ENCODE peak calls at places on chromosomes 13 and 19, in four cellular contexts. D, N, S and J are unnamed samples. For H3K27me3, the result is how much of the 10 kb centered on the place peaks cover.

GRCh38 chr19:33292595-33293254 is 9.6 kb downstream of the CEBPA start:
- DNase-seq in S (peak), N (no peak), D (no peak), J (no peak)

GRCh38 chr13:91347996-91348905 is 764 bp downstream of the MIR17HG start:
- DNase-seq in N (no peak), S (peak), D (peak), J (no peak)

GRCh38 chr13:37481005-37481857 is 117.3 kb downstream of the POSTN start:
- DNase-seq in D (no peak), S (no peak), N (no peak), J (no peak)

GRCh38 chr19:5681446-5682292 is 842 bp downstream of the HSD11B1L start:
- DNase-seq in D (no peak), N (no peak), S (no peak), J (no peak)

GRCh38 chr13:50400035-50400726 is 384.9 kb downstream of the KCNRG start:
- DNase-seq in N (no peak), S (peak), D (no peak), J (no peak)

GRCh38 chr13:21071015-21071414 is 9.6 kb upstream of the LATS2 start:
- DNase-seq in S (no peak), D (no peak), N (no peak), J (no peak)

GRCh38 chr13:99215466-99215865 is 14.8 kb downstream of the UBAC2 start:
- DNase-seq in N (no peak), S (no peak), D (no peak), J (no peak)

GRCh38 chr13:111241862-111242261 is 78.6 kb upstream of the TEX29 start:
- DNase-seq in N (no peak), D (no peak), S (no peak), J (no peak)

GRCh38 chr13:46598140-46598819 is 45.3 kb downstream of the LRCH1 start:
- DNase-seq in D (no peak), N (no peak), S (no peak), J (no peak)

GRCh38 chr13:42707596-42707995 is 73.8 kb upstream of the FAM216B start:
- DNase-seq in N (no peak), D (no peak), S (no peak), J (no peak)

GRCh38 chr19:57192064-57192395 is 730 bp downstream of the ZNF264 start:
- DNase-seq in S (no peak), N (peak), D (no peak), J (no peak)

GRCh38 chr13:75877092-75877491 is 241.0 kb downstream of the LMO7 start:
- DNase-seq in N (no peak), S (no peak), D (peak), J (no peak)

GRCh38 chr19:57803594-57804325 is 11.0 kb downstream of the ZNF552 start:
- DNase-seq in S (no peak), D (peak), N (no peak), J (peak)

GRCh38 chr19:944663-945241 is 18.9 kb downstream of the ARID3A start:
- DNase-seq in S (peak), D (no peak), N (no peak), J (no peak)

GRCh38 chr13:95239293-95239692 is 62.0 kb downstream of the ABCC4 start:
- DNase-seq in S (no peak), D (no peak), N (no peak), J (no peak)

GRCh38 chr13:37701972-37702371 is 103.4 kb upstream of the POSTN start:
- DNase-seq in S (no peak), N (no peak), D (no peak), J (no peak)

GRCh38 chr13:111492958-111493357 is 172.5 kb downstream of the TEX29 start:
- DNase-seq in N (no peak), D (no peak), S (no peak), J (no peak)

GRCh38 chr13:32134241-32134801 is 102.7 kb downstream of the FRY start:
- DNase-seq in S (no peak), D (no peak), N (no peak), J (no peak)

GRCh38 chr19:17183271-17183757 is 31.8 kb upstream of the USE1 start:
- DNase-seq in D (no peak), S (no peak), N (no peak), J (no peak)

GRCh38 chr13:39559838-39560237 is 43.2 kb downstream of the LHFPL6 start:
- DNase-seq in S (no peak), N (no peak), D (no peak), J (no peak)

GRCh38 chr13:67509039-67509438 is 278.9 kb upstream of the PCDH9 start:
- DNase-seq in N (no peak), S (no peak), D (no peak), J (no peak)

GRCh38 chr19:10836478-10837325 is 690 bp upstream of the TMED1 start:
- DNase-seq in S (peak), D (no peak), N (no peak), J (peak)

GRCh38 chr19:56324425-56324824 is 9.8 kb upstream of the ZSCAN5A start:
- DNase-seq in S (no peak), D (no peak), N (no peak), J (no peak)

GRCh38 chr13:94154362-94154761 is 325.1 kb downstream of the DCT start:
- DNase-seq in N (no peak), S (no peak), D (no peak), J (no peak)

GRCh38 chr19:13062317-13062716 is 40.3 kb downstream of the LYL1 start:
- DNase-seq in S (no peak), N (no peak), D (no peak), J (no peak)

GRCh38 chr19:49595006-49595818 is 4.2 kb downstream of the PRR12 start:
- DNase-seq in N (no peak), S (peak), D (no peak), J (no peak)

GRCh38 chr19:8610041-8610927 is at the start of gene ADAMTS10:
- DNase-seq in N (no peak), D (no peak), S (peak), J (no peak)

GRCh38 chr19:18198374-18198773 is 5.4 kb downstream of the MPV17L2 start:
- DNase-seq in S (no peak), N (no peak), D (no peak), J (no peak)

GRCh38 chr13:85806553-85807175 is 7.4 kb upstream of the SLITRK6 start:
- DNase-seq in S (no peak), N (no peak), D (peak), J (peak)

GRCh38 chr13:113121183-113121927 is 1.2 kb upstream of the F10 start:
- DNase-seq in S (no peak), N (peak), D (no peak), J (no peak)
- H3K27me3 ChIP-seq in S (under half), N (under half), D (under half), J (under half)

GRCh38 chr19:46992699-46993535 is 26.7 kb upstream of the NPAS1 start:
- DNase-seq in D (no peak), S (peak), N (no peak), J (no peak)

GRCh38 chr19:46993622-46994021 is 26.0 kb upstream of the NPAS1 start:
- DNase-seq in S (no peak), D (no peak), N (no peak), J (no peak)

GRCh38 chr19:46994141-46994686 is 25.4 kb upstream of the NPAS1 start:
- DNase-seq in N (no peak), S (no peak), D (no peak), J (no peak)

GRCh38 chr19:46988614-46989230 is 30.9 kb upstream of the NPAS1 start:
- DNase-seq in D (no peak), S (no peak), N (no peak), J (no peak)

DNA sequence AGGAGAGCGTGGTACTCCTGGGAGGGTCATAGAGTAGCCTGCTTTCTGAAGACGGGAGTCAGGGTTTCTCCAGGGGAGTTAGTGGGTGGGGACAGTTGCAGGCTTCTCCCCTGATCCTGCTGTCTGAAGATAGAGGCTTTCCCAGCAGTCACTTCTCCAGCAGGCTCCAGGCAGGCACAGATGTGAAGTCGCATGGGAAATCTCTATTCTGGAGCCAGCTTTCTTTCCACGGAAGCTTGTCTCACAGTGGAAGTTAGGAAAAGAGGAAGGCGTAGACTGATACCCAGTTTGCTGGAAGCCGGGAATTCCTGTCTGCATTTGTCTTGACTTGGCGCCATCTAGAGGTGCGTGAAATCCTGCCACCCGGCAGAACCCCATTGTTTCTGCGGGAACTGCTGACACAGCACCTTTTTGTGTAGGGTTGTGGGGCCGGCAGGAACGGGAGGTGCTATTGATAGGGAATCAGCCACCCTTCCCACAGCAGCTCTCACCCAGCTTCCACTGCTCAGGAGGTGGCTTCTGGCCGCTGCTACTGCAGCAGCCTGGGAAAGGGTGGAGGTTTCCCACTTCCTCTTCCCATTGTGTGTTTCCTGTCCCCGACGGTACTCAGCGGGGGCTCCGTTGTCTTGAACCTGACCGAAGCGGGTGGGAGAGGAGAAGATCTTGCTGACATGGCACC is 28.5 kb upstream of the NPAS1 start:
- DNase-seq in D (peak), S (peak), N (peak), J (peak)
- H3K27me3 ChIP-seq in D (under half), S (under half), N (under half), J (under half)

GRCh38 chr19:3028305-3029069 is 593 bp downstream of the TLE2 start:
- DNase-seq in S (peak), N (no peak), D (no peak), J (no peak)

GRCh38 chr19:3033595-3034193 is 4.6 kb upstream of the TLE2 start:
- DNase-seq in D (no peak), S (peak), N (no peak), J (no peak)

GRCh38 chr19:3034194-3034844 is 5.2 kb upstream of the TLE2 start:
- DNase-seq in N (no peak), D (no peak), S (peak), J (no peak)

GRCh38 chr19:3029070-3029923 is at the start of gene TLE2:
- DNase-seq in N (no peak), D (no peak), S (peak), J (no peak)

DNA sequence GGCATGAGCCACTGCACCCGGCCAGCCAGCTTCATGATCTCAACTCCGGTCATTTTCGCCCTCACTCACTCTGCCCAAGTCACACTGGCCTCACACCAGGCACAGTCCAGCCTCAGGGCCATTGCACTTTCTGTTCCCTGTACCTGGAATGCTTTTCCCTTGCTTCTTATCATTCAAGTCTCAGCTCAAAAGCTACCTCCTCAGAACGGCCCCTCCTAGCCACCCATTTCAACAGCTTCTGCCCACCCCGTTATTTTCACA is 2.5 kb upstream of the TLE2 start:
- DNase-seq in D (no peak), N (no peak), S (no peak), J (no peak)
- H3K27me3 ChIP-seq in D (half or more), N (under half), S (under half), J (half or more)

DNA sequence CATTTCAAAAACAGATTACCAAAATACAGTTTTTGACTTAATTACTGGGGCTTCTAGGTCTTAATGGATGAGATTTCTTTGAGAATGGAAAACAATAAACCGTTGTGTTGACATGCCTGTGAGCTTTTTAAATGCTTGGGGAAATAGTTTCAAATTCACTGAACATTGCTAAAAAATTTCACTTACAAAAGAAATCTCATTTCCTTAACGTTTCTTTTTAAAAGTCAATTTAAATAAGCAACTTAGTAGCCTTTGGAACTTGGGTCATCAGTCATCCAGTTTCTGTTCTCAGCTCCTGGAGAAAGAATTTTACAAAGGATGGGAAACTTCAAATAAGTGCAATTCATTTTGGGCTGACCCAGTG is 4.4 kb downstream of the ZC3H4 start:
- DNase-seq in D (no peak), S (no peak), N (no peak), J (no peak)
- H3K27me3 ChIP-seq in D (under half), S (under half), N (under half), J (under half)

GRCh38 chr19:47521473-47522180 is 6.8 kb upstream of the NAPA start:
- DNase-seq in S (no peak), D (no peak), N (no peak), J (no peak)
- H3K27me3 ChIP-seq in S (under half), D (under half), N (under half), J (under half)